ENCODE peak calls at places on chromosomes 12 and 14, in six cellular contexts. P is astrocyte of the cerebellum, U is AG09309, Z is fibroblast of pulmonary artery, S is HCT116, F is fibroblast of lung. D is an unnamed sample.
A peak's percentile ranks its signal among the peaks of the same experiment; 100 is the strongest.

GRCh38 chr12:51368640-51369517 is 22.3 kb downstream of the GALNT6 start:
- DNase-seq in P (peak; percentile 20), S (no peak), F (peak; percentile 87), U (no peak), Z (peak; percentile 82), D (no peak)

GRCh38 chr12:12008931-12009611 is 61.7 kb upstream of the BCL2L14 start:
- DNase-seq in P (peak; percentile 84), Z (peak; percentile 33), F (peak; percentile 85), S (no peak), U (no peak), D (no peak)

GRCh38 chr12:7161327-7161726 is 28.2 kb upstream of the PEX5 start:
- DNase-seq in P (no peak), Z (no peak), S (no peak), F (no peak), U (no peak), D (no peak)

GRCh38 chr12:124769166-124769530 is 94.5 kb downstream of the SCARB1 start:
- DNase-seq in P (no peak), Z (no peak), U (no peak), F (peak; percentile 48), S (no peak), D (no peak)

GRCh38 chr12:48985475-48985897 is 7.4 kb downstream of the WNT1 start:
- DNase-seq in Z (no peak), U (no peak), F (no peak), P (no peak), S (no peak), D (no peak)

GRCh38 chr14:61839452-61839851 is 77.2 kb downstream of the SNAPC1 start:
- DNase-seq in P (peak; percentile 23), S (no peak), U (peak; percentile 18), F (peak; percentile 12), Z (peak; percentile 89), D (no peak)

GRCh38 chr12:58443273-58443980 is 476.9 kb downstream of the LRIG3 start:
- DNase-seq in F (peak; percentile 30), U (no peak), S (peak; percentile 40), P (no peak), Z (peak; percentile 61), D (no peak)

GRCh38 chr12:95548056-95548538 is 3.2 kb downstream of the USP44 start:
- DNase-seq in U (no peak), P (no peak), S (no peak), Z (no peak), F (no peak), D (no peak)

GRCh38 chr12:120453977-120454376 is 7.7 kb downstream of the GATC start:
- DNase-seq in Z (peak; percentile 27), F (peak; percentile 16), U (no peak), P (no peak), S (no peak), D (no peak)

GRCh38 chr14:65098586-65098985 is 3.7 kb downstream of the MAX start:
- DNase-seq in P (no peak), Z (peak; percentile 35), S (no peak), U (no peak), F (peak; percentile 13), D (no peak)

GRCh38 chr12:124296295-124296915 is 1.5 kb downstream of the RFLNA start:
- DNase-seq in P (no peak), Z (no peak), F (no peak), S (no peak), U (no peak), D (no peak)

GRCh38 chr14:31080060-31080459 is 53.9 kb upstream of the STRN3 start:
- DNase-seq in Z (no peak), S (no peak), P (no peak), F (peak; percentile 57), U (no peak), D (peak; percentile 10)

GRCh38 chr14:31080489-31080888 is 54.3 kb upstream of the STRN3 start:
- DNase-seq in S (no peak), U (no peak), Z (no peak), P (no peak), F (no peak), D (no peak)

GRCh38 chr14:31083781-31084180 is 57.6 kb upstream of the STRN3 start:
- DNase-seq in Z (no peak), U (no peak), F (no peak), P (no peak), S (no peak), D (no peak)

GRCh38 chr14:31085027-31085426 is 58.8 kb upstream of the STRN3 start:
- DNase-seq in P (no peak), F (no peak), S (no peak), Z (no peak), U (no peak), D (no peak)

DNA sequence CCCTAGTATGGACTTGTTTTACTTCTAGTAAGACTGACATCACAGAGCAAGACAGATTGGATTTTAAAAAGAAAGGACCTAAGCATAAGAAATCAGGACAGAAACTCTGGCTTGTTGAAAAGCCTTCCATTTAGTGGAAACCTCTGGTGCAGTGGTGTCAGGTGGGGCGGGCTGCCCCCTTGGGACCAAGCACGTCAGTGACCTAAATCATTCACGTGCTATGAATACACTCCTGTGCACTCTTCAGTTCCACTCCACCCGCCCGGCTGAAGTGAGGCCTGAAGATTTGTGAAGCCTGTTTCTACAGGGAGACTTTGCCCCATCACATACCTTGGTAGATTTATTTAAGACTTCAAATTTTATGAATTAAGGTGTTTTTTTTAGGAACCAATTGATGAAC is 58.2 kb upstream of the STRN3 start:
- DNase-seq in S (no peak), U (no peak), Z (no peak), P (no peak), F (no peak), D (no peak)
- TF ChIP-seq CTCF in S (no peak), U (no peak), Z (no peak), P (no peak), F (no peak), D (no peak)

DNA sequence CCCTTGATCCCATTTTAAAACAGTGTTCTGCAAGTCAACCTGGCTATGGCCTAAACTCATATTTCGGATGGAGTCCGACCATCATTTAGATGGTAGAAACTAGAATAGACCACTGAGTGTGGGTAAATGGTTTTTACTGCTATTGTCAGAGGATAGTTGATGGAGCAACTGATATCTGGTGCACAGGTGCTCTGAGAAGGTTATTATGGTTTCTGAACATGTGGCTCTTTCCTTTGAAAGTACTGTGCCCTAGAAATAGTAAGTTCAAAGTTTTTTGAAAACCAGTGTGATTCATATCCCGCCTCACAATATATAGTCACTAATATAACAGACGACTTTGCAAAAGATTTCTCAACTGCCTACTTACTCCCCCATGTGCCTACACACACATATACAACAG is 64.4 kb upstream of the BTG1 start:
- DNase-seq in Z (no peak), P (no peak), S (no peak), F (no peak), U (no peak), D (no peak)
- TF ChIP-seq CTCF in Z (no peak), P (no peak), S (no peak), F (no peak), U (no peak), D (no peak)

GRCh38 chr12:90858261-90858660 is 96.7 kb downstream of the CCER1 start:
- DNase-seq in P (no peak), S (no peak), Z (peak; percentile 61), U (no peak), F (peak; percentile 53), D (no peak)

GRCh38 chr12:90855534-90855933 is 99.4 kb downstream of the CCER1 start:
- DNase-seq in F (no peak), U (no peak), P (no peak), Z (no peak), S (no peak), D (no peak)

GRCh38 chr12:90854136-90854689 is 100.8 kb downstream of the CCER1 start:
- DNase-seq in Z (peak; percentile 78), S (peak; percentile 36), U (peak; percentile 35), F (peak; percentile 42), P (peak; percentile 34), D (peak; percentile 7)

DNA sequence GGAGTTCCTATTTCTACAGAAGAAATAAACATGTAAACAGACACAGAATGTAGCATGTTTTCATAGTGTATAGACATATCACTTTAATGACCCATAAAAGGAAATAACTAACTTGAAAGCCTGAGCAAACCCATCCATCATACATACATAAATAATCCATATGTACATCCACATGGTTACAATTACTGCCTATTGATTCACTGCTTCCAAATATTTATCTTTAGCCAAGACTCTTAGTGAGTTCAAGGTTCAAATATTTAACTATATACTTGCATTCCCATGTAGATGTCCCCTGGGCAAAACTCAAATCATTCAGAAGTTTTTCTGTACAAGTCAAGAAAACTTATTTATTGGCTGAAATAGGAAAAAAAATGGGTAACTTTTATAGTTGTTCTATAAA is 95.4 kb downstream of the CCER1 start:
- DNase-seq in Z (no peak), S (no peak), P (no peak), F (no peak), U (no peak), D (no peak)
- TF ChIP-seq CTCF in Z (no peak), S (no peak), P (no peak), F (no peak), U (no peak), D (no peak)

DNA sequence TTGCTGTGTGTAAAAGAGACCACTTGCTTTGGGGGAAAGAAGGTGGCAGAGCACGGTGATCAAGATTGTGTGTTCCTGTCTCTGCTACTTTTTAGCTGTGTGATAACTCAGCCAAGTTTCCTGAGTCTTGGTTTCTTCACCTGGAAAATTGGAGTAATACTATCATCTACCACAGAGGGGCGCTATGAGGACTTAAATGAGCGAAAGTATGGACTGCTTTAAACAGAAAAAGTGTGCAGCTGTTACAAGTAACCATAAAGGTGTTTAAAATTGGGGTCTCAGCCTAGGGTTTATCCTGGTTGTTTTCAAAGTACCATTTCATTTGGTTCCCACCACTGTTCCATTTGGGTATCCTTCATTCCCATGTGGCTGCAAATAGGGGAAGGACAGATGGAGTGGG is 65.9 kb upstream of the WSCD2 start:
- DNase-seq in P (no peak), Z (peak; percentile 17), S (peak; percentile 35), F (no peak), U (no peak), D (no peak)
- TF ChIP-seq CTCF in P (no peak), Z (peak; percentile 16), S (peak; percentile 59), F (peak; percentile 18), U (peak; percentile 37), D (peak; percentile 12)

D was measured in AG09319.